ENCODE peak calls at places on chromosomes 11 and 22, in ten cellular contexts. R is stimulated activated naive CD4-positive, alpha-beta T cell; W is thoracic aorta; O is lung; I is foreskin fibroblast; L is adrenal gland; C is memory B cell; S is fibroblast of gingiva; Y is right atrium auricular region; D is astrocyte of the spinal cord. E is an unnamed sample.

GRCh38 chr22:22698263-22698750 is 53.9 kb downstream of the GGTLC2 start:
- DNase-seq in O (no peak), W (no peak), S (no peak), L (no peak), C (peak), Y (no peak), D (no peak), I (no peak), R (no peak), E (no peak)

GRCh38 chr22:27348634-27349033 is 452.9 kb downstream of the MN1 start:
- DNase-seq in D (no peak), W (no peak), I (peak), Y (no peak), S (peak), O (no peak), C (no peak), L (no peak), R (no peak), E (no peak)

GRCh38 chr11:79388201-79388600 is 52.6 kb downstream of the TENM4 start:
- DNase-seq in S (no peak), L (no peak), W (no peak), C (no peak), I (no peak), D (peak), R (no peak), O (no peak), Y (no peak), E (no peak)

GRCh38 chr11:60941371-60942119 is 10.4 kb downstream of the SLC15A3 start:
- DNase-seq in Y (no peak), D (no peak), S (no peak), C (no peak), L (no peak), O (no peak), I (no peak), R (no peak), W (no peak), E (no peak)

GRCh38 chr11:117511981-117512448 is 184.4 kb downstream of the CEP164 start:
- DNase-seq in Y (no peak), D (no peak), O (no peak), C (no peak), S (no peak), I (no peak), R (no peak), L (no peak), W (no peak), E (no peak)

GRCh38 chr11:1882265-1883238 is 9.1 kb downstream of the PRR33 start:
- DNase-seq in S (peak), O (peak), Y (no peak), W (no peak), I (peak), L (peak), R (peak), D (peak), C (peak), E (peak)

GRCh38 chr11:12045914-12046635 is 37.6 kb upstream of the DKK3 start:
- DNase-seq in S (no peak), D (no peak), Y (no peak), C (no peak), R (no peak), W (no peak), I (no peak), O (no peak), L (no peak), E (no peak)

GRCh38 chr11:78698612-78699011 is 123.9 kb upstream of the NARS2 start:
- DNase-seq in S (no peak), W (peak), O (no peak), Y (peak), I (peak), L (peak), D (peak), C (no peak), R (no peak), E (peak)

GRCh38 chr11:2175659-2176058 is 4.0 kb upstream of the TH start:
- DNase-seq in D (peak), W (no peak), O (no peak), I (peak), L (no peak), C (no peak), Y (no peak), S (no peak), R (no peak), E (no peak)

GRCh38 chr11:34546511-34547206 is 33.1 kb upstream of the ELF5 start:
- DNase-seq in I (no peak), Y (no peak), R (no peak), O (no peak), L (no peak), S (no peak), D (no peak), W (no peak), C (no peak), E (no peak)

GRCh38 chr11:64880240-64881001 is 2.0 kb upstream of the EHD1 start:
- DNase-seq in I (peak), W (no peak), D (no peak), S (no peak), L (no peak), R (peak), Y (peak), O (no peak), C (no peak), E (peak)

GRCh38 chr22:36277482-36278291 is 24.8 kb downstream of the APOL1 start:
- DNase-seq in C (peak), R (peak), S (peak), L (peak), W (no peak), Y (peak), I (peak), O (peak), D (peak), E (peak)